ENCODE peak calls at places on chromosomes 16 and 17, in seven cellular contexts. One of them, this sample, is unnamed.

GRCh38 chr16:2296662-2297505 is 29.0 kb upstream of the RNPS1 start:
- DNase-seq in HS-5: no peak
- DNase-seq in nucleus accumbens: no peak
- DNase-seq in posterior vena cava: peak
- DNase-seq in HL-60: no peak
- DNase-seq in heart left ventricle: no peak
- DNase-seq in H9: peak
- DNase-seq in this sample: no peak

GRCh38 chr17:13222931-13223330 is 205.1 kb upstream of the ELAC2 start:
- DNase-seq in H9: no peak
- DNase-seq in heart left ventricle: no peak
- DNase-seq in HL-60: no peak
- DNase-seq in HS-5: no peak
- DNase-seq in nucleus accumbens: no peak
- DNase-seq in posterior vena cava: no peak
- DNase-seq in this sample: no peak

GRCh38 chr17:15398736-15399331 is 57.4 kb upstream of the TEKT3 start:
- DNase-seq in HL-60: no peak
- DNase-seq in heart left ventricle: no peak
- DNase-seq in HS-5: no peak
- DNase-seq in posterior vena cava: peak
- DNase-seq in H9: peak
- DNase-seq in nucleus accumbens: no peak
- DNase-seq in this sample: no peak

GRCh38 chr17:66292351-66292750 is 10.1 kb upstream of the PRKCA start:
- DNase-seq in posterior vena cava: no peak
- DNase-seq in heart left ventricle: no peak
- DNase-seq in HL-60: no peak
- DNase-seq in HS-5: no peak
- DNase-seq in H9: no peak
- DNase-seq in nucleus accumbens: no peak
- DNase-seq in this sample: no peak

GRCh38 chr17:49850772-49851386 is 3.0 kb upstream of the TAC4 start:
- DNase-seq in nucleus accumbens: no peak
- DNase-seq in heart left ventricle: peak
- DNase-seq in H9: peak
- DNase-seq in HL-60: no peak
- DNase-seq in HS-5: no peak
- DNase-seq in posterior vena cava: peak
- DNase-seq in this sample: no peak

GRCh38 chr16:54335230-54335629 is 48.6 kb upstream of the IRX3 start:
- DNase-seq in HL-60: no peak
- DNase-seq in heart left ventricle: no peak
- DNase-seq in posterior vena cava: no peak
- DNase-seq in nucleus accumbens: no peak
- DNase-seq in HS-5: no peak
- DNase-seq in H9: no peak
- DNase-seq in this sample: no peak

GRCh38 chr17:75238684-75239191 is 22.7 kb downstream of the GGA3 start:
- DNase-seq in nucleus accumbens: no peak
- DNase-seq in heart left ventricle: peak
- DNase-seq in posterior vena cava: no peak
- DNase-seq in HL-60: no peak
- DNase-seq in H9: peak
- DNase-seq in HS-5: no peak
- DNase-seq in this sample: no peak

GRCh38 chr17:68152161-68152571 is 95.7 kb upstream of the AMZ2 start:
- DNase-seq in HS-5: no peak
- DNase-seq in H9: no peak
- DNase-seq in heart left ventricle: no peak
- DNase-seq in posterior vena cava: no peak
- DNase-seq in HL-60: no peak
- DNase-seq in nucleus accumbens: no peak
- DNase-seq in this sample: no peak

GRCh38 chr16:424623-425081 is 797 bp upstream of the RAB11FIP3 start:
- DNase-seq in HS-5: no peak
- DNase-seq in nucleus accumbens: no peak
- DNase-seq in H9: no peak
- DNase-seq in posterior vena cava: peak
- DNase-seq in heart left ventricle: peak
- DNase-seq in HL-60: no peak
- DNase-seq in this sample: no peak

GRCh38 chr17:29032067-29032551 is 10.8 kb upstream of the PIPOX start:
- DNase-seq in HS-5: no peak
- DNase-seq in HL-60: no peak
- DNase-seq in nucleus accumbens: no peak
- DNase-seq in H9: peak
- DNase-seq in posterior vena cava: peak
- DNase-seq in heart left ventricle: no peak
- DNase-seq in this sample: no peak

GRCh38 chr17:40316571-40317344 is 7.8 kb downstream of the RARA start:
- DNase-seq in heart left ventricle: peak
- DNase-seq in posterior vena cava: peak
- DNase-seq in HS-5: no peak
- DNase-seq in HL-60: no peak
- DNase-seq in nucleus accumbens: no peak
- DNase-seq in H9: peak
- DNase-seq in this sample: no peak

GRCh38 chr16:3734084-3734757 is 16.9 kb upstream of the TRAP1 start:
- DNase-seq in HS-5: no peak
- DNase-seq in heart left ventricle: no peak
- DNase-seq in HL-60: no peak
- DNase-seq in H9: no peak
- DNase-seq in posterior vena cava: peak
- DNase-seq in nucleus accumbens: no peak
- DNase-seq in this sample: no peak

GRCh38 chr16:51245306-51245705 is 94.2 kb upstream of the SALL1 start:
- DNase-seq in HS-5: no peak
- DNase-seq in nucleus accumbens: no peak
- DNase-seq in HL-60: no peak
- DNase-seq in heart left ventricle: no peak
- DNase-seq in posterior vena cava: no peak
- DNase-seq in H9: no peak
- DNase-seq in this sample: no peak

GRCh38 chr17:61312406-61313295 is 87.0 kb upstream of the TBX2 start:
- DNase-seq in heart left ventricle: no peak
- DNase-seq in HS-5: no peak
- DNase-seq in H9: no peak
- DNase-seq in nucleus accumbens: no peak
- DNase-seq in posterior vena cava: no peak
- DNase-seq in HL-60: no peak
- DNase-seq in this sample: no peak

GRCh38 chr16:31356566-31357323 is 1.8 kb downstream of the ITGAX start:
- DNase-seq in HL-60: no peak
- DNase-seq in H9: peak
- DNase-seq in HS-5: no peak
- DNase-seq in nucleus accumbens: no peak
- DNase-seq in heart left ventricle: no peak
- DNase-seq in posterior vena cava: no peak
- DNase-seq in this sample: no peak

GRCh38 chr17:72884066-72884465 is 208.4 kb downstream of the SLC39A11 start:
- DNase-seq in HL-60: no peak
- DNase-seq in nucleus accumbens: peak
- DNase-seq in heart left ventricle: no peak
- DNase-seq in HS-5: no peak
- DNase-seq in H9: no peak
- DNase-seq in posterior vena cava: no peak
- DNase-seq in this sample: no peak

GRCh38 chr16:84948855-84949610 is 62.3 kb downstream of the ZDHHC7 start:
- DNase-seq in HL-60: no peak
- DNase-seq in HS-5: no peak
- DNase-seq in nucleus accumbens: no peak
- DNase-seq in posterior vena cava: no peak
- DNase-seq in H9: no peak
- DNase-seq in heart left ventricle: no peak
- DNase-seq in this sample: no peak

GRCh38 chr16:82231021-82231787 is 61.2 kb upstream of the MPHOSPH6 start:
- DNase-seq in heart left ventricle: no peak
- DNase-seq in HL-60: no peak
- DNase-seq in nucleus accumbens: no peak
- DNase-seq in posterior vena cava: no peak
- DNase-seq in H9: no peak
- DNase-seq in HS-5: no peak
- DNase-seq in this sample: no peak

GRCh38 chr16:10949424-10949970 is 5.1 kb downstream of the CLEC16A start:
- DNase-seq in posterior vena cava: no peak
- DNase-seq in heart left ventricle: no peak
- DNase-seq in H9: peak
- DNase-seq in HL-60: peak
- DNase-seq in HS-5: no peak
- DNase-seq in nucleus accumbens: no peak
- DNase-seq in this sample: no peak

GRCh38 chr16:74078877-74079586 is 217.6 kb upstream of the PSMD7 start:
- DNase-seq in H9: no peak
- DNase-seq in nucleus accumbens: no peak
- DNase-seq in posterior vena cava: no peak
- DNase-seq in heart left ventricle: no peak
- DNase-seq in HS-5: no peak
- DNase-seq in HL-60: no peak
- DNase-seq in this sample: no peak

GRCh38 chr17:38456031-38456815 is 28.0 kb downstream of the ARHGAP23 start:
- DNase-seq in heart left ventricle: no peak
- DNase-seq in nucleus accumbens: no peak
- DNase-seq in H9: no peak
- DNase-seq in HS-5: no peak
- DNase-seq in HL-60: no peak
- DNase-seq in posterior vena cava: no peak
- DNase-seq in this sample: no peak

GRCh38 chr17:3527468-3527867 is 30.1 kb downstream of the TRPV3 start:
- DNase-seq in nucleus accumbens: no peak
- DNase-seq in HS-5: no peak
- DNase-seq in HL-60: no peak
- DNase-seq in posterior vena cava: peak
- DNase-seq in H9: no peak
- DNase-seq in heart left ventricle: no peak
- DNase-seq in this sample: no peak